ENCODE peak calls at places on chromosomes 13 and 19, in five cellular contexts. E, K, X, A and B are unnamed samples.

GRCh38 chr13:70253411-70253810 is 145.2 kb upstream of the KLHL1 start:
- DNase-seq in X (no peak), K (no peak), E (no peak), A (no peak), B (no peak)

GRCh38 chr19:35529241-35530218 is 1.4 kb upstream of the SBSN start:
- DNase-seq in A (no peak), X (no peak), K (no peak), E (no peak), B (no peak)

GRCh38 chr13:82847595-82847994 is 1034.7 kb downstream of the SLITRK1 start:
- DNase-seq in X (no peak), A (no peak), K (no peak), E (no peak), B (peak)

GRCh38 chr19:3224346-3225325 is at the start of gene CELF5:
- DNase-seq in E (peak), K (peak), X (no peak), A (peak), B (peak)

GRCh38 chr13:107811233-107811632 is 404.1 kb downstream of the LIG4 start:
- DNase-seq in X (no peak), A (no peak), E (no peak), K (no peak), B (no peak)

GRCh38 chr13:100810991-100811390 is 136.4 kb upstream of the TMTC4 start:
- DNase-seq in X (no peak), K (no peak), E (no peak), A (no peak), B (no peak)

GRCh38 chr13:24618219-24618955 is 61.8 kb upstream of the ATP12A start:
- DNase-seq in X (no peak), K (peak), E (no peak), A (peak), B (no peak)

GRCh38 chr13:33676700-33677048 is 141.3 kb upstream of the RFC3 start:
- DNase-seq in K (no peak), E (no peak), X (peak), A (peak), B (peak)

GRCh38 chr13:22561581-22561980 is 619.2 kb upstream of the SGCG start:
- DNase-seq in K (no peak), E (no peak), A (no peak), X (no peak), B (no peak)

GRCh38 chr13:92365904-92366303 is 860.7 kb upstream of the GPC6 start:
- DNase-seq in K (no peak), A (no peak), E (no peak), X (no peak), B (no peak)

GRCh38 chr19:34313188-34313587 is 51.8 kb upstream of the GPI start:
- DNase-seq in A (peak), X (no peak), K (no peak), E (no peak), B (no peak)

GRCh38 chr13:93987458-93987857 is 492.0 kb downstream of the DCT start:
- DNase-seq in K (no peak), E (no peak), A (no peak), X (no peak), B (no peak)